ENCODE peak calls at places on chromosomes 13 and 19, in seven cellular contexts. O is DMS79, S is DMS153, A is caudate nucleus, G is aorta, M is hypothalamus, Q is T-helper 9 cell. D is an unnamed sample.

GRCh38 chr13:35475960-35476943 is at the start of gene MAB21L1:
- DNase-seq in O (no peak), S (no peak), A (no peak), G (no peak), M (no peak), Q (no peak), D (peak; percentile 36)

GRCh38 chr13:39374741-39375189 is 228.2 kb downstream of the LHFPL6 start:
- DNase-seq in O (no peak), S (no peak), A (no peak), G (no peak), M (no peak), Q (no peak), D (no peak)

GRCh38 chr19:4012975-4013634 is 5.6 kb downstream of the PIAS4 start:
- DNase-seq in O (no peak), S (no peak), A (no peak), G (no peak), M (no peak), Q (no peak), D (no peak)

GRCh38 chr13:99984463-99985242 is 3.1 kb downstream of the ZIC2 start:
- DNase-seq in O (peak; percentile 40), S (peak; percentile 49), A (no peak), G (no peak), M (no peak), Q (no peak), D (no peak)

GRCh38 chr19:12913871-12914690 is 5.0 kb downstream of the SYCE2 start:
- DNase-seq in O (peak; percentile 85), S (peak; percentile 52), A (no peak), G (no peak), M (no peak), Q (peak; percentile 22), D (peak; percentile 43)

GRCh38 chr19:43525836-43526771 is 897 bp downstream of the ETHE1 start:
- DNase-seq in O (no peak), S (no peak), A (no peak), G (peak; percentile 63), M (no peak), Q (no peak), D (no peak)

GRCh38 chr13:90732049-90732448 is 615.4 kb upstream of the MIR17HG start:
- DNase-seq in O (no peak), S (no peak), A (no peak), G (no peak), M (no peak), Q (no peak), D (no peak)

GRCh38 chr19:39277598-39277997 is 9.4 kb downstream of the IFNL2 start:
- DNase-seq in O (no peak), S (no peak), A (no peak), G (no peak), M (no peak), Q (no peak), D (no peak)

GRCh38 chr19:46630806-46631205 is 5.2 kb downstream of the GNG8 start:
- DNase-seq in O (no peak), S (no peak), A (no peak), G (no peak), M (no peak), Q (no peak), D (no peak)

GRCh38 chr19:53808710-53809125 is 15.4 kb downstream of the NLRP12 start:
- DNase-seq in O (no peak), S (no peak), A (no peak), G (no peak), M (no peak), Q (no peak), D (peak; percentile 3)

GRCh38 chr13:107838592-107839161 is 376.7 kb downstream of the LIG4 start:
- DNase-seq in O (peak; percentile 58), S (peak; percentile 16), A (no peak), G (no peak), M (no peak), Q (no peak), D (no peak)

GRCh38 chr19:29806098-29806866 is 5.5 kb upstream of the CCNE1 start:
- DNase-seq in O (no peak), S (peak; percentile 17), A (no peak), G (peak; percentile 68), M (no peak), Q (no peak), D (no peak)

GRCh38 chr13:40087021-40088002 is 431.9 kb downstream of the COG6 start:
- DNase-seq in O (peak; percentile 43), S (no peak), A (no peak), G (no peak), M (no peak), Q (no peak), D (no peak)

GRCh38 chr19:18202759-18203407 is 959 bp downstream of the RAB3A start:
- DNase-seq in O (peak; percentile 20), S (no peak), A (peak; percentile 27), G (peak; percentile 65), M (no peak), Q (peak; percentile 17), D (peak; percentile 51)

GRCh38 chr13:80716610-80717081 is 375.7 kb upstream of the SPRY2 start:
- DNase-seq in O (no peak), S (peak; percentile 33), A (no peak), G (peak; percentile 49), M (no peak), Q (no peak), D (no peak)

GRCh38 chr13:43089912-43090498 is 66.6 kb downstream of the DNAJC15 start:
- DNase-seq in O (no peak), S (no peak), A (no peak), G (no peak), M (no peak), Q (no peak), D (no peak)

GRCh38 chr13:90675129-90675528 is 672.4 kb upstream of the MIR17HG start:
- DNase-seq in O (no peak), S (no peak), A (no peak), G (no peak), M (no peak), Q (no peak), D (no peak)

GRCh38 chr13:76865109-76865508 is 21.1 kb downstream of the KCTD12 start:
- DNase-seq in O (no peak), S (no peak), A (no peak), G (no peak), M (no peak), Q (no peak), D (no peak)

GRCh38 chr13:36820222-36820621 is 1.2 kb downstream of the RFXAP start:
- DNase-seq in O (no peak), S (no peak), A (no peak), G (no peak), M (no peak), Q (no peak), D (no peak)

GRCh38 chr19:42284066-42284501 is 15.0 kb downstream of the CIC start:
- DNase-seq in O (peak; percentile 18), S (peak; percentile 21), A (no peak), G (peak; percentile 90), M (peak; percentile 60), Q (peak; percentile 79), D (peak; percentile 91)

GRCh38 chr13:23626730-23627129 is 56.5 kb downstream of the TNFRSF19 start:
- DNase-seq in O (no peak), S (no peak), A (no peak), G (no peak), M (no peak), Q (no peak), D (peak; percentile 37)

GRCh38 chr19:30362156-30362754 is 9.9 kb upstream of the ZNF536 start:
- DNase-seq in O (no peak), S (no peak), A (no peak), G (no peak), M (no peak), Q (no peak), D (no peak)

GRCh38 chr19:45591004-45591637 is 6.5 kb upstream of the OPA3 start:
- DNase-seq in O (no peak), S (peak; percentile 47), A (no peak), G (no peak), M (peak; percentile 28), Q (no peak), D (no peak)

GRCh38 chr13:58190578-58190977 is 559.0 kb downstream of the PCDH17 start:
- DNase-seq in O (no peak), S (no peak), A (no peak), G (no peak), M (no peak), Q (no peak), D (no peak)

GRCh38 chr19:16283103-16283469 is 41.5 kb upstream of the KLF2 start:
- DNase-seq in O (no peak), S (no peak), A (no peak), G (no peak), M (no peak), Q (no peak), D (no peak)

GRCh38 chr19:15022752-15023151 is 26.5 kb upstream of the CASP14 start:
- DNase-seq in O (no peak), S (no peak), A (no peak), G (no peak), M (no peak), Q (no peak), D (no peak)

GRCh38 chr13:59088716-59089115 is 1075.0 kb downstream of the DIAPH3 start:
- DNase-seq in O (no peak), S (no peak), A (no peak), G (no peak), M (no peak), Q (no peak), D (no peak)

GRCh38 chr13:114319441-114319871 is 5.2 kb downstream of the CHAMP1 start:
- DNase-seq in O (no peak), S (no peak), A (no peak), G (no peak), M (no peak), Q (no peak), D (no peak)

GRCh38 chr19:13055213-13056051 is 47.2 kb downstream of the LYL1 start:
- DNase-seq in O (peak; percentile 24), S (no peak), A (no peak), G (peak; percentile 93), M (peak; percentile 29), Q (no peak), D (no peak)

GRCh38 chr19:6032827-6033226 is 54.9 kb upstream of the RANBP3 start:
- DNase-seq in O (no peak), S (no peak), A (no peak), G (no peak), M (no peak), Q (no peak), D (no peak)

GRCh38 chr13:50011461-50011860 is 3.8 kb upstream of the KCNRG start:
- DNase-seq in O (no peak), S (no peak), A (no peak), G (no peak), M (no peak), Q (no peak), D (no peak)

GRCh38 chr19:45782820-45783785 is 813 bp upstream of the DMPK start:
- DNase-seq in O (no peak), S (no peak), A (no peak), G (peak; percentile 85), M (no peak), Q (no peak), D (no peak)

GRCh38 chr13:94641432-94641941 is 39.8 kb downstream of the GPR180 start:
- DNase-seq in O (peak; percentile 92), S (peak; percentile 98), A (no peak), G (no peak), M (no peak), Q (no peak), D (no peak)

GRCh38 chr13:49220856-49221614 is 897 bp downstream of the MLNR start:
- DNase-seq in O (no peak), S (no peak), A (no peak), G (no peak), M (no peak), Q (no peak), D (no peak)

GRCh38 chr13:37905736-37906135 is 36.2 kb upstream of the TRPC4 start:
- DNase-seq in O (no peak), S (no peak), A (no peak), G (no peak), M (no peak), Q (no peak), D (no peak)

GRCh38 chr13:28000567-28000966 is 12.1 kb upstream of the URAD start:
- DNase-seq in O (no peak), S (no peak), A (no peak), G (no peak), M (no peak), Q (no peak), D (no peak)

GRCh38 chr13:20776751-20777150 is 3.0 kb upstream of the EEF1AKMT1 start:
- DNase-seq in O (no peak), S (no peak), A (no peak), G (no peak), M (no peak), Q (no peak), D (no peak)

GRCh38 chr19:40157059-40157458 is 34.2 kb upstream of the MAP3K10 start:
- DNase-seq in O (no peak), S (no peak), A (no peak), G (no peak), M (no peak), Q (no peak), D (no peak)